ENCODE peak calls at places on chromosomes 1 and 21, in seven cellular contexts. D is GM12878, O is SK-N-SH, E is HepG2, W is K562, L is HCT116, C is H1. J is an unnamed sample.
A peak's percentile ranks its signal among the peaks of the same experiment; 100 is the strongest.

GRCh38 chr1:17236779-17237601 is 11.9 kb upstream of the PADI3 start:
- DNase-seq in E (peak; percentile 73), W (peak; percentile 91), O (peak; percentile 86), D (peak; percentile 31), L (peak; percentile 85), C (peak; percentile 79), J (peak; percentile 59)

GRCh38 chr1:64240209-64240608 is 36.8 kb downstream of the UBE2U start:
- DNase-seq in D (no peak), L (no peak), W (no peak), C (no peak), O (no peak), E (no peak), J (no peak)

GRCh38 chr1:205226868-205227583 is 720 bp upstream of the TMCC2 start:
- DNase-seq in L (peak; percentile 10), W (peak; percentile 37), C (no peak), E (peak; percentile 56), O (peak; percentile 39), D (no peak), J (no peak)

GRCh38 chr1:198848649-198849048 is 209.8 kb downstream of the PTPRC start:
- DNase-seq in L (no peak), E (no peak), D (no peak), W (no peak), O (no peak), C (no peak), J (no peak)

GRCh38 chr1:44276901-44277300 is 63.6 kb downstream of the DMAP1 start:
- DNase-seq in D (no peak), L (no peak), E (no peak), C (no peak), O (no peak), W (no peak), J (no peak)

GRCh38 chr1:9101510-9102146 is 27.3 kb downstream of the GPR157 start:
- DNase-seq in W (peak; percentile 37), L (peak; percentile 19), D (no peak), E (peak; percentile 55), O (peak; percentile 68), C (peak; percentile 17), J (peak; percentile 66)

GRCh38 chr1:227343727-227344551 is 25.6 kb upstream of the CDC42BPA start:
- DNase-seq in E (no peak), W (no peak), D (no peak), O (no peak), L (no peak), C (no peak), J (no peak)

GRCh38 chr1:67211589-67212563 is 45.6 kb downstream of the IL23R start:
- DNase-seq in W (no peak), C (no peak), O (no peak), E (peak; percentile 13), D (no peak), L (peak; percentile 19), J (no peak)

GRCh38 chr1:203696673-203697072 is 68.3 kb upstream of the LAX1 start:
- DNase-seq in W (no peak), D (no peak), C (no peak), L (no peak), E (no peak), O (no peak), J (no peak)

GRCh38 chr1:184283999-184284398 is 102.8 kb upstream of the C1orf21 start:
- DNase-seq in D (no peak), E (no peak), W (no peak), C (no peak), O (no peak), L (no peak), J (no peak)

GRCh38 chr1:38958967-38959366 is 17.3 kb upstream of the RHBDL2 start:
- DNase-seq in O (no peak), E (peak; percentile 15), C (no peak), D (no peak), W (peak; percentile 40), L (no peak), J (peak; percentile 59)

GRCh38 chr21:27953328-27954045 is 986.6 kb upstream of the ADAMTS5 start:
- DNase-seq in E (no peak), D (no peak), O (no peak), L (no peak), W (no peak), C (no peak), J (no peak)

GRCh38 chr1:37661401-37661800 is 26.7 kb upstream of the RSPO1 start:
- DNase-seq in W (no peak), C (no peak), L (no peak), O (no peak), D (no peak), E (no peak), J (peak; percentile 49)

GRCh38 chr1:198196630-198197029 is 39.8 kb downstream of the NEK7 start:
- DNase-seq in D (no peak), C (no peak), E (no peak), L (no peak), W (no peak), O (no peak), J (no peak)

GRCh38 chr1:50553921-50554320 is 130.7 kb upstream of the DMRTA2 start:
- DNase-seq in W (no peak), C (no peak), D (no peak), O (no peak), E (peak; percentile 68), L (no peak), J (no peak)

GRCh38 chr21:44939532-44940115 is at the start of gene SLX9:
- DNase-seq in O (peak; percentile 98), C (no peak), E (peak; percentile 62), D (no peak), W (peak; percentile 95), L (peak; percentile 48), J (peak; percentile 89)

GRCh38 chr1:169890761-169891538 is 2.7 kb downstream of the SCYL3 start:
- DNase-seq in E (no peak), O (no peak), D (peak; percentile 51), C (no peak), W (no peak), L (no peak), J (no peak)

GRCh38 chr1:156257711-156258110 is 9.9 kb upstream of the PAQR6 start:
- DNase-seq in W (no peak), O (peak; percentile 44), D (no peak), E (no peak), L (no peak), C (no peak), J (no peak)

GRCh38 chr1:32915766-32916455 is 14.7 kb upstream of the TMEM54 start:
- DNase-seq in D (no peak), O (no peak), C (no peak), W (no peak), E (no peak), L (no peak), J (no peak)

GRCh38 chr1:90879281-90879680 is 142.6 kb downstream of the ZNF644 start:
- DNase-seq in D (no peak), O (no peak), W (no peak), E (no peak), L (peak; percentile 8), C (no peak), J (peak; percentile 4)

GRCh38 chr1:166785987-166786386 is 53.3 kb upstream of the POGK start:
- DNase-seq in O (no peak), C (no peak), D (no peak), L (no peak), E (no peak), W (peak; percentile 21), J (no peak)

GRCh38 chr1:6037338-6037762 is 8.3 kb upstream of the KCNAB2 start:
- DNase-seq in O (peak; percentile 57), W (no peak), C (no peak), D (no peak), L (no peak), E (no peak), J (no peak)

GRCh38 chr1:228097333-228098081 is 5.6 kb downstream of the C1orf35 start:
- DNase-seq in O (peak; percentile 6), W (no peak), E (no peak), L (no peak), C (no peak), D (no peak), J (no peak)

GRCh38 chr1:9436258-9436657 is 103.0 kb upstream of the SLC25A33 start:
- DNase-seq in D (no peak), C (no peak), E (peak; percentile 66), L (no peak), O (no peak), W (no peak), J (no peak)

GRCh38 chr1:209190591-209191241 is 392.8 kb upstream of the CAMK1G start:
- DNase-seq in D (no peak), W (peak; percentile 26), L (peak; percentile 33), E (peak; percentile 18), C (peak; percentile 68), O (peak; percentile 53), J (peak; percentile 75)

GRCh38 chr1:54603241-54603640 is 20.1 kb downstream of the FAM151A start:
- DNase-seq in D (no peak), W (no peak), E (no peak), L (no peak), C (no peak), O (no peak), J (no peak)

GRCh38 chr21:44927587-44928461 is 7.1 kb upstream of the ITGB2 start:
- DNase-seq in L (no peak), D (peak; percentile 87), C (no peak), O (no peak), E (peak; percentile 39), W (peak; percentile 58), J (peak; percentile 65)

DNA sequence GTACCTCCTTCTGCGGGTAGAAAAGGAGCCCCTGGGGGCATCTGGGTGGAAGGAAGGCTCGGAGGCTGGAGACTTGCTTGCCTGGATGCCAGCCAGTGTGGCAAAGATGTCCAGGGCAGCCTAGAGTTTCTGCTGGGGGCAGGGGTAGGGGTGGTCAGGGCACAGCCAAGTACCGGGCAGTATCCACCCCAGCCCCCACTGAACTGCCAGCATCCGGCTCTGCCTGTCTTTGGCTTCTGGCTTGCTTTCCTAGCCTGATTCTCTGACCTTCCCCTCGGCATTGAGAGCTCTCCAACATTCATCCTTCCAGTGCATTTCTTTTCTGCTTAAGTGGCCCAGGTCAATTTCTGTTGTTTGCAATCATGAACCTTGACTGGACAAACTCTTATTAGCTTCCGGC is 117.0 kb downstream of the HLCS start:
- DNase-seq in L (no peak), C (no peak), W (no peak), O (no peak), D (no peak), E (no peak), J (no peak)
- TF ChIP-seq JUND in L (no peak), C (no peak), W (no peak), O (no peak), D (no peak), E (no peak), J (no peak)

DNA sequence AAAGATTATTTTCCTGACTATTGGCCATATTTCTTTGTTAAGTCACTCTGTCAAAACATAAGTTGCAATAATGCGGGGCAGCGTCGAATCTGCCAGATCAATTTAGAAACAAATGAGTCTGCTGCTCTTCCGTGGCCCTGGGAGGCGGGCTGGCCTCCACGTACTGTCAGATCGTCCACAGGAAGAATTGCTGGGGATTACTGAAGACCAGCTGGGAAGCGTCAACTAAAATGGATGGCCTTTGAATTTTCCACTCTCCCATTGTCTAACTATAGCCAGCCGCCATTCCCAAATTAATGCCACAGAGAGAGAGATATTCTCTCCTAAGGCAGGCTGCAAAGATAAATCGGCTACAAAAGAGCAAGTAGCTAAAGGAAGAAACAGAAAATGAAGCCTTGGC is 560.2 kb downstream of the SMYD3 start:
- DNase-seq in W (no peak), L (no peak), D (no peak), O (no peak), C (no peak), E (no peak), J (no peak)
- TF ChIP-seq JUND in W (no peak), L (no peak), D (no peak), O (no peak), C (no peak), E (no peak), J (no peak)

GRCh38 chr1:53550201-53550741 is 91.1 kb downstream of the DMRTB1 start:
- DNase-seq in L (no peak), W (no peak), C (no peak), D (no peak), E (no peak), O (peak; percentile 18), J (no peak)
- TF ChIP-seq JUND in L (no peak), W (no peak), C (no peak), D (no peak), E (no peak), O (no peak), J (no peak)

GRCh38 chr1:51878307-51878615 is 266 bp downstream of the NRDC start:
- DNase-seq in W (peak; percentile 51), D (no peak), O (no peak), C (peak; percentile 3), E (no peak), L (no peak), J (no peak)
- TF ChIP-seq JUND in W (no peak), D (no peak), O (no peak), C (no peak), E (no peak), L (no peak), J (no peak)